ENCODE peak calls at places on chromosome 12, in nine cellular contexts. One of them, this sample, is unnamed.

GRCh38 chr12:59570134-59570533 is 25.7 kb upstream of the SLC16A7 start:
- DNase-seq in tibial nerve: no peak
- DNase-seq in breast epithelium: no peak
- DNase-seq in CD8-positive, alpha-beta T cell: no peak
- DNase-seq in SK-N-SH: no peak
- DNase-seq in upper lobe of left lung: no peak
- DNase-seq in H9: no peak
- DNase-seq in AG04450: no peak
- DNase-seq in psoas muscle: no peak
- DNase-seq in this sample: no peak

GRCh38 chr12:58765076-58765475 is 155.2 kb downstream of the LRIG3 start:
- DNase-seq in tibial nerve: no peak
- DNase-seq in breast epithelium: no peak
- DNase-seq in CD8-positive, alpha-beta T cell: no peak
- DNase-seq in SK-N-SH: no peak
- DNase-seq in upper lobe of left lung: no peak
- DNase-seq in H9: no peak
- DNase-seq in AG04450: no peak
- DNase-seq in psoas muscle: no peak
- DNase-seq in this sample: no peak

GRCh38 chr12:16955083-16955657 is 349.2 kb upstream of the LMO3 start:
- DNase-seq in tibial nerve: no peak
- DNase-seq in breast epithelium: no peak
- DNase-seq in CD8-positive, alpha-beta T cell: no peak
- DNase-seq in SK-N-SH: no peak
- DNase-seq in upper lobe of left lung: no peak
- DNase-seq in H9: no peak
- DNase-seq in AG04450: no peak
- DNase-seq in psoas muscle: no peak
- DNase-seq in this sample: no peak

GRCh38 chr12:125015680-125016310 is 22.4 kb downstream of the BRI3BP start:
- DNase-seq in tibial nerve: no peak
- DNase-seq in breast epithelium: no peak
- DNase-seq in CD8-positive, alpha-beta T cell: no peak
- DNase-seq in SK-N-SH: no peak
- DNase-seq in upper lobe of left lung: no peak
- DNase-seq in H9: no peak
- DNase-seq in AG04450: no peak
- DNase-seq in psoas muscle: no peak
- DNase-seq in this sample: peak; percentile 13

GRCh38 chr12:88650715-88651114 is 70.4 kb upstream of the KITLG start:
- DNase-seq in tibial nerve: no peak
- DNase-seq in breast epithelium: no peak
- DNase-seq in CD8-positive, alpha-beta T cell: no peak
- DNase-seq in SK-N-SH: no peak
- DNase-seq in upper lobe of left lung: no peak
- DNase-seq in H9: no peak
- DNase-seq in AG04450: peak; percentile 45
- DNase-seq in psoas muscle: no peak
- DNase-seq in this sample: no peak

GRCh38 chr12:42648061-42648460 is 58.5 kb upstream of the PRICKLE1 start:
- DNase-seq in tibial nerve: no peak
- DNase-seq in breast epithelium: no peak
- DNase-seq in CD8-positive, alpha-beta T cell: no peak
- DNase-seq in SK-N-SH: no peak
- DNase-seq in upper lobe of left lung: no peak
- DNase-seq in H9: no peak
- DNase-seq in AG04450: no peak
- DNase-seq in psoas muscle: no peak
- DNase-seq in this sample: no peak

GRCh38 chr12:28539691-28540323 is 349.6 kb downstream of the CCDC91 start:
- DNase-seq in tibial nerve: no peak
- DNase-seq in breast epithelium: no peak
- DNase-seq in CD8-positive, alpha-beta T cell: no peak
- DNase-seq in SK-N-SH: no peak
- DNase-seq in upper lobe of left lung: no peak
- DNase-seq in H9: no peak
- DNase-seq in AG04450: no peak
- DNase-seq in psoas muscle: no peak
- DNase-seq in this sample: no peak

GRCh38 chr12:68483592-68484373 is 126.9 kb upstream of the RAP1B start:
- DNase-seq in tibial nerve: no peak
- DNase-seq in breast epithelium: no peak
- DNase-seq in CD8-positive, alpha-beta T cell: no peak
- DNase-seq in SK-N-SH: no peak
- DNase-seq in upper lobe of left lung: no peak
- DNase-seq in H9: no peak
- DNase-seq in AG04450: no peak
- DNase-seq in psoas muscle: no peak
- DNase-seq in this sample: no peak

GRCh38 chr12:15527201-15527782 is 205.0 kb downstream of the PTPRO start:
- DNase-seq in tibial nerve: no peak
- DNase-seq in breast epithelium: no peak
- DNase-seq in CD8-positive, alpha-beta T cell: no peak
- DNase-seq in SK-N-SH: no peak
- DNase-seq in upper lobe of left lung: no peak
- DNase-seq in H9: peak; percentile 53
- DNase-seq in AG04450: no peak
- DNase-seq in psoas muscle: peak; percentile 28
- DNase-seq in this sample: no peak

GRCh38 chr12:109836916-109837315 is 3.7 kb upstream of the TRPV4 start:
- DNase-seq in tibial nerve: no peak
- DNase-seq in breast epithelium: no peak
- DNase-seq in CD8-positive, alpha-beta T cell: no peak
- DNase-seq in SK-N-SH: no peak
- DNase-seq in upper lobe of left lung: no peak
- DNase-seq in H9: no peak
- DNase-seq in AG04450: no peak
- DNase-seq in psoas muscle: no peak
- DNase-seq in this sample: no peak

DNA sequence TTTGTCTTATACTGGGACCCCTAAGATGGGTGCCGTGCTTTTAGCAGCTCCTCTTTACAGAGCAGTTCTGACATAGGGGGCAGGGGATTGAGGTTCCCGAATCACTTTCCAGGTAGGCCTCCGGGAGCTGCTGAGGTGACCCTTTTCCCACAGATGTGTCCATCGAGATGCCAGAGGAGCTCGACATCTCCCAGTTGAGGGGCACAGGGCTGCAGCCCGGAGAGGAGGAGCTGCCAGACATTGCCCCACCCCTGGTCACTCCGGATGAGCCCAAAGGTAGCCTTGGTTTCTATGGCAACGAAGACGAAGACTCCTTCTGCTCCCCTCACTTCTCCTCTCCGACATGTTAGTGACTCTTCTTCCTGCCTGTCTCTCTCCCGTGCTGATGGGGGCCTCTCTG is 4.3 kb upstream of the TPI1 start:
- DNase-seq in tibial nerve: no peak
- DNase-seq in breast epithelium: no peak
- DNase-seq in CD8-positive, alpha-beta T cell: no peak
- DNase-seq in SK-N-SH: no peak
- DNase-seq in upper lobe of left lung: no peak
- DNase-seq in H9: no peak
- DNase-seq in AG04450: no peak
- DNase-seq in psoas muscle: no peak
- DNase-seq in this sample: no peak
- H3K27ac ChIP-seq in tibial nerve: no peak overlapping the region
- H3K27ac ChIP-seq in breast epithelium: no peak overlapping the region
- H3K27ac ChIP-seq in CD8-positive, alpha-beta T cell: no peak overlapping the region
- H3K27ac ChIP-seq in SK-N-SH: no peak overlapping the region
- H3K27ac ChIP-seq in upper lobe of left lung: no peak overlapping the region
- H3K27ac ChIP-seq in H9: no peak overlapping the region
- H3K27ac ChIP-seq in AG04450: no peak overlapping the region
- H3K27ac ChIP-seq in psoas muscle: no peak overlapping the region
- H3K27ac ChIP-seq in this sample: no peak overlapping the region

GRCh38 chr12:131990066-131990979 is 40.6 kb downstream of the EP400 start:
- DNase-seq in tibial nerve: no peak
- DNase-seq in breast epithelium: no peak
- DNase-seq in CD8-positive, alpha-beta T cell: no peak
- DNase-seq in SK-N-SH: no peak
- DNase-seq in upper lobe of left lung: no peak
- DNase-seq in H9: peak; percentile 76
- DNase-seq in AG04450: no peak
- DNase-seq in psoas muscle: no peak
- DNase-seq in this sample: no peak
- H3K27ac ChIP-seq in tibial nerve: no peak overlapping the region
- H3K27ac ChIP-seq in breast epithelium: no peak overlapping the region
- H3K27ac ChIP-seq in CD8-positive, alpha-beta T cell: no peak overlapping the region
- H3K27ac ChIP-seq in SK-N-SH: no peak overlapping the region
- H3K27ac ChIP-seq in upper lobe of left lung: no peak overlapping the region
- H3K27ac ChIP-seq in H9: peak overlapping the region; percentile 48
- H3K27ac ChIP-seq in AG04450: no peak overlapping the region
- H3K27ac ChIP-seq in psoas muscle: no peak overlapping the region
- H3K27ac ChIP-seq in this sample: peak overlapping the region; percentile 24

GRCh38 chr12:121796855-121797751 is 3.6 kb upstream of the RHOF start:
- DNase-seq in tibial nerve: peak; percentile 94
- DNase-seq in breast epithelium: peak; percentile 79
- DNase-seq in CD8-positive, alpha-beta T cell: no peak
- DNase-seq in SK-N-SH: peak; percentile 82
- DNase-seq in upper lobe of left lung: peak; percentile 97
- DNase-seq in H9: peak; percentile 98
- DNase-seq in AG04450: no peak
- DNase-seq in psoas muscle: peak; percentile 97
- DNase-seq in this sample: peak; percentile 82
- H3K27ac ChIP-seq in tibial nerve: peak overlapping the region; percentile 99
- H3K27ac ChIP-seq in breast epithelium: peak overlapping the region; percentile 100
- H3K27ac ChIP-seq in CD8-positive, alpha-beta T cell: no peak overlapping the region
- H3K27ac ChIP-seq in SK-N-SH: peak overlapping the region; percentile 98
- H3K27ac ChIP-seq in upper lobe of left lung: peak overlapping the region; percentile 74
- H3K27ac ChIP-seq in H9: no peak overlapping the region
- H3K27ac ChIP-seq in AG04450: peak overlapping the region; percentile 61
- H3K27ac ChIP-seq in psoas muscle: peak overlapping the region; percentile 100
- H3K27ac ChIP-seq in this sample: peak overlapping the region; percentile 73

GRCh38 chr12:49903700-49904423 is at the start of gene FAIM2:
- DNase-seq in tibial nerve: no peak
- DNase-seq in breast epithelium: no peak
- DNase-seq in CD8-positive, alpha-beta T cell: peak; percentile 65
- DNase-seq in SK-N-SH: peak; percentile 92
- DNase-seq in upper lobe of left lung: peak; percentile 91
- DNase-seq in H9: peak; percentile 62
- DNase-seq in AG04450: peak; percentile 72
- DNase-seq in psoas muscle: peak; percentile 68
- DNase-seq in this sample: peak; percentile 95

GRCh38 chr12:49904601-49905000 is 901 bp upstream of the FAIM2 start:
- DNase-seq in tibial nerve: no peak
- DNase-seq in breast epithelium: no peak
- DNase-seq in CD8-positive, alpha-beta T cell: no peak
- DNase-seq in SK-N-SH: no peak
- DNase-seq in upper lobe of left lung: no peak
- DNase-seq in H9: no peak
- DNase-seq in AG04450: no peak
- DNase-seq in psoas muscle: no peak
- DNase-seq in this sample: peak; percentile 40

GRCh38 chr12:49901986-49902385 is 1.7 kb downstream of the FAIM2 start:
- DNase-seq in tibial nerve: no peak
- DNase-seq in breast epithelium: no peak
- DNase-seq in CD8-positive, alpha-beta T cell: no peak
- DNase-seq in SK-N-SH: no peak
- DNase-seq in upper lobe of left lung: no peak
- DNase-seq in H9: no peak
- DNase-seq in AG04450: no peak
- DNase-seq in psoas muscle: no peak
- DNase-seq in this sample: no peak

GRCh38 chr12:49902399-49903350 is 1.0 kb downstream of the FAIM2 start:
- DNase-seq in tibial nerve: no peak
- DNase-seq in breast epithelium: no peak
- DNase-seq in CD8-positive, alpha-beta T cell: no peak
- DNase-seq in SK-N-SH: peak; percentile 62
- DNase-seq in upper lobe of left lung: no peak
- DNase-seq in H9: peak; percentile 92
- DNase-seq in AG04450: no peak
- DNase-seq in psoas muscle: no peak
- DNase-seq in this sample: peak; percentile 54

GRCh38 chr12:49903351-49903699 is 375 bp downstream of the FAIM2 start:
- DNase-seq in tibial nerve: no peak
- DNase-seq in breast epithelium: no peak
- DNase-seq in CD8-positive, alpha-beta T cell: no peak
- DNase-seq in SK-N-SH: no peak
- DNase-seq in upper lobe of left lung: no peak
- DNase-seq in H9: no peak
- DNase-seq in AG04450: no peak
- DNase-seq in psoas muscle: no peak
- DNase-seq in this sample: no peak
- H3K27ac ChIP-seq in tibial nerve: peak overlapping the region; percentile 56
- H3K27ac ChIP-seq in breast epithelium: peak overlapping the region; percentile 74
- H3K27ac ChIP-seq in CD8-positive, alpha-beta T cell: no peak overlapping the region
- H3K27ac ChIP-seq in SK-N-SH: no peak overlapping the region
- H3K27ac ChIP-seq in upper lobe of left lung: no peak overlapping the region
- H3K27ac ChIP-seq in H9: no peak overlapping the region
- H3K27ac ChIP-seq in AG04450: peak overlapping the region; percentile 21
- H3K27ac ChIP-seq in psoas muscle: no peak overlapping the region
- H3K27ac ChIP-seq in this sample: peak overlapping the region; percentile 98

GRCh38 chr12:25957898-25958253 is 606 bp upstream of the RASSF8 start:
- DNase-seq in tibial nerve: no peak
- DNase-seq in breast epithelium: no peak
- DNase-seq in CD8-positive, alpha-beta T cell: no peak
- DNase-seq in SK-N-SH: no peak
- DNase-seq in upper lobe of left lung: no peak
- DNase-seq in H9: no peak
- DNase-seq in AG04450: peak; percentile 16
- DNase-seq in psoas muscle: peak; percentile 33
- DNase-seq in this sample: no peak
- H3K27ac ChIP-seq in tibial nerve: peak overlapping the region; percentile 66
- H3K27ac ChIP-seq in breast epithelium: peak overlapping the region; percentile 98
- H3K27ac ChIP-seq in CD8-positive, alpha-beta T cell: no peak overlapping the region
- H3K27ac ChIP-seq in SK-N-SH: peak overlapping the region; percentile 95
- H3K27ac ChIP-seq in upper lobe of left lung: peak overlapping the region; percentile 93
- H3K27ac ChIP-seq in H9: no peak overlapping the region
- H3K27ac ChIP-seq in AG04450: peak overlapping the region; percentile 93
- H3K27ac ChIP-seq in psoas muscle: peak overlapping the region; percentile 90
- H3K27ac ChIP-seq in this sample: peak overlapping the region; percentile 95

DNA sequence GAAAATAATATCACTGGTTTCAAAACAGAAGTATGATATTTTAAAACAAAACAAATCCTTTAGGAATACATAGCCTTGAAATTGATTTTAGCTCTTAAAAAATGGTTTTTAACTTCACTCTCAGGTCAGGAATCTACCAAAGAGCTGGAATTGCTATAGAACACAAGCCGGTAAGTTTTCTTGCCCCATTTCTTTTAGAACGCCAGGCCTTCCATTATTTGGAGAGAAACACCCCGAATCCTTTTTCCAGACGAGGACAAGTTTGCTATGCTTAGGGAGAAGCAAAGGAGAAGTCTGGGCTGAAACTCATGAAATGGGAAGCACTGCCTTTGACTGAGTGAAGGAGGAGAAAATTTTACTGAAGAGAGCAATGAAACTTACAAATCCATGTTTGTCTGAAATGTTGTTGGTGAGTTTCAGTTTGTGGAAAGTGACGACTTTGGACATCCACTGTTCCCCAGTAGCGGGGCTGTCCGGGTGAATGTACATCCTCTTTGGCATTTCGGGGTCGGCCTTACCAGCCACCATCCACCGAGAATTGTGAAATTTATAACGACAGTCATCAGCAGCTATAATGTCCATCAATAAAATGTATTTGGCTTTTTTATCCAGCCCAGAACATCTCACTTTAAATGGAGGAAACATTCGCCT is 3.4 kb downstream of the TBX3 start:
- DNase-seq in tibial nerve: no peak
- DNase-seq in breast epithelium: no peak
- DNase-seq in CD8-positive, alpha-beta T cell: no peak
- DNase-seq in SK-N-SH: no peak
- DNase-seq in upper lobe of left lung: no peak
- DNase-seq in H9: no peak
- DNase-seq in AG04450: no peak
- DNase-seq in psoas muscle: no peak
- DNase-seq in this sample: no peak
- H3K27ac ChIP-seq in tibial nerve: no peak overlapping the region
- H3K27ac ChIP-seq in breast epithelium: peak overlapping the region; percentile 96
- H3K27ac ChIP-seq in CD8-positive, alpha-beta T cell: no peak overlapping the region
- H3K27ac ChIP-seq in SK-N-SH: peak overlapping the region; percentile 96
- H3K27ac ChIP-seq in upper lobe of left lung: peak overlapping the region; percentile 89
- H3K27ac ChIP-seq in H9: no peak overlapping the region
- H3K27ac ChIP-seq in AG04450: peak overlapping the region; percentile 59
- H3K27ac ChIP-seq in psoas muscle: peak overlapping the region; percentile 90
- H3K27ac ChIP-seq in this sample: no peak overlapping the region